ENCODE peak calls at places on chromosomes 6 and 20, in six cellular contexts. K, H, J, X, G and E are unnamed samples.

GRCh38 chr6:71383891-71384489 is 95.4 kb downstream of the OGFRL1 start:
- DNase-seq in K (peak), H (peak), J (no peak), X (no peak), G (no peak), E (peak)

GRCh38 chr6:37456816-37457560 is 24.0 kb downstream of the CMTR1 start:
- DNase-seq in K (peak), H (peak), J (no peak), X (no peak), G (no peak), E (no peak)

GRCh38 chr20:37308098-37309050 is 18.9 kb downstream of the MANBAL start:
- DNase-seq in K (no peak), H (no peak), J (peak), X (no peak), G (peak), E (no peak)

GRCh38 chr20:56393133-56393472 is 658 bp downstream of the CSTF1 start:
- DNase-seq in K (no peak), H (no peak), J (peak), X (no peak), G (no peak), E (no peak)

GRCh38 chr6:14804444-14805210 is 441.2 kb upstream of the JARID2 start:
- DNase-seq in K (peak), H (peak), J (peak), X (no peak), G (peak), E (no peak)

GRCh38 chr20:38828514-38829295 is 23.2 kb downstream of the PPP1R16B start:
- DNase-seq in K (no peak), H (no peak), J (no peak), X (no peak), G (no peak), E (no peak)

GRCh38 chr6:36224918-36225461 is 28.4 kb downstream of the BRPF3 start:
- DNase-seq in K (peak), H (peak), J (peak), X (no peak), G (no peak), E (no peak)

GRCh38 chr20:36493013-36493800 is 48.1 kb upstream of the MYL9 start:
- DNase-seq in K (no peak), H (no peak), J (no peak), X (no peak), G (no peak), E (peak)

GRCh38 chr6:21299216-21299615 is 294.3 kb upstream of the SOX4 start:
- DNase-seq in K (no peak), H (no peak), J (no peak), X (no peak), G (no peak), E (no peak)

GRCh38 chr6:158686791-158687381 is 37.0 kb downstream of the SYTL3 start:
- DNase-seq in K (no peak), H (no peak), J (no peak), X (no peak), G (peak), E (no peak)

GRCh38 chr6:41700577-41701347 is 34.6 kb downstream of the TFEB start:
- DNase-seq in K (no peak), H (no peak), J (no peak), X (no peak), G (no peak), E (no peak)

GRCh38 chr6:144681334-144681733 is 396.2 kb downstream of the UTRN start:
- DNase-seq in K (no peak), H (no peak), J (no peak), X (no peak), G (no peak), E (no peak)

GRCh38 chr6:31401403-31401802 is 2.0 kb upstream of the MICA start:
- DNase-seq in K (peak), H (peak), J (peak), X (no peak), G (no peak), E (no peak)

GRCh38 chr6:53496797-53497196 is 48.1 kb downstream of the GCLC start:
- DNase-seq in K (peak), H (peak), J (peak), X (no peak), G (no peak), E (no peak)

GRCh38 chr6:82588020-82588419 is 224.4 kb downstream of the TPBG start:
- DNase-seq in K (no peak), H (peak), J (no peak), X (no peak), G (no peak), E (no peak)

GRCh38 chr20:64112691-64113443 is 5.5 kb upstream of the NPBWR2 start:
- DNase-seq in K (no peak), H (no peak), J (no peak), X (no peak), G (peak), E (no peak)

GRCh38 chr20:35632539-35633115 is 17.0 kb downstream of the SPAG4 start:
- DNase-seq in K (no peak), H (no peak), J (no peak), X (no peak), G (peak), E (no peak)

GRCh38 chr6:28390688-28391087 is 8.9 kb downstream of the ZSCAN12 start:
- DNase-seq in K (no peak), H (no peak), J (no peak), X (no peak), G (no peak), E (no peak)

GRCh38 chr6:28400122-28400451 is 540 bp upstream of the ZSCAN12 start:
- DNase-seq in K (no peak), H (no peak), J (no peak), X (no peak), G (no peak), E (no peak)

GRCh38 chr6:28395918-28396317 is 3.6 kb downstream of the ZSCAN12 start:
- DNase-seq in K (no peak), H (no peak), J (no peak), X (no peak), G (no peak), E (no peak)

GRCh38 chr6:28399370-28400121 is at the start of gene ZSCAN12:
- DNase-seq in K (peak), H (peak), J (peak), X (peak), G (peak), E (peak)

GRCh38 chr6:28393912-28394662 is 5.5 kb downstream of the ZSCAN12 start:
- DNase-seq in K (peak), H (peak), J (no peak), X (no peak), G (no peak), E (peak)
- TF ChIP-seq CTCF in K (peak), H (peak), J (peak), X (peak), G (no peak), E (no peak)

GRCh38 chr6:29647927-29648642 is 8.8 kb upstream of the MOG start:
- DNase-seq in K (peak), H (peak), J (peak), X (no peak), G (no peak), E (no peak)
- TF ChIP-seq CTCF in K (peak), H (peak), J (peak), X (peak), G (no peak), E (no peak)

GRCh38 chr20:18195931-18196330 is 58.3 kb downstream of the KAT14 start:
- DNase-seq in K (no peak), H (no peak), J (no peak), X (no peak), G (no peak), E (no peak)

GRCh38 chr20:18202966-18203365 is 65.3 kb downstream of the KAT14 start:
- DNase-seq in K (no peak), H (no peak), J (no peak), X (no peak), G (no peak), E (no peak)

DNA sequence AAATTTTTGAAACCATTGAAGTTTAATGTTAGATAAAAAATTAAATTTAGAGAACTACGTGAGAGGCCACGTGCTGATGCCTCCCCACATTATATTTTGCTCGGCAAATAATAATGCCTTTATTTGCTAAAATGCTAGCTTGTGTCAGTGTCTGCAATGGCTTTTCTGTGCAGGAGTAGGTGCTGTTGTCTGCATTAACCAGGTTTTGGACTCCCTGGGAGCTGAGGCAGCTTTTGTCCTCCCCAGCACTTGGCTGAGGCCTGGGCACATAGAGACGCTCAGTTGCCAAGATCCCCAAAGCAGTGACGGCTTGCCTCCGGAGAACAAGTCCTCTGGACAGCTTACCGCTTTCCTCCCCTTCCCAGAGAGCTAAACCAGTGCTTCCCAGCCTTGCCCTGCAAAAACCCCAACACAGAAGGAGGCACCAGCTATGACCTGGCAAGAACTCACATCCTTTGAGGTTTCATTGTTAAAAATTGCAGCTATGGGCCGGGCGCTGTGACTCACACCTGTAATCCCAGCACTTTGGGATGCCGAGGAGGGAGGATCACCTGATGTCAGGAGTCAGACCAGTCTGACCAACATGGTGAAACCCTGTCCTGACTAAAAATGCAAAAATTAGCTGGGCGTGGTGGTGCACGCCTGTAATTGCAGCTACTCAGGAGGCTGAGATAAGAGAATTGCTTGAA is 59.9 kb downstream of the KAT14 start:
- DNase-seq in K (no peak), H (peak), J (peak), X (no peak), G (no peak), E (no peak)
- TF ChIP-seq CTCF in K (no peak), H (peak), J (peak), X (no peak), G (no peak), E (no peak)

GRCh38 chr20:33666293-33667244 is at the start of gene ACTL10:
- DNase-seq in K (peak), H (peak), J (peak), X (peak), G (peak), E (peak)
- TF ChIP-seq CTCF in K (peak), H (no peak), J (peak), X (peak), G (no peak), E (no peak)

GRCh38 chr6:43895656-43896055 is 125.6 kb downstream of the VEGFA start:
- DNase-seq in K (no peak), H (no peak), J (no peak), X (no peak), G (no peak), E (no peak)

GRCh38 chr6:43896474-43896873 is 126.5 kb downstream of the VEGFA start:
- DNase-seq in K (no peak), H (no peak), J (no peak), X (no peak), G (no peak), E (no peak)

GRCh38 chr6:43898358-43899131 is 128.5 kb downstream of the VEGFA start:
- DNase-seq in K (no peak), H (no peak), J (no peak), X (no peak), G (no peak), E (no peak)

GRCh38 chr6:43899830-43900229 is 129.8 kb downstream of the VEGFA start:
- DNase-seq in K (no peak), H (no peak), J (no peak), X (no peak), G (no peak), E (no peak)

GRCh38 chr6:43897571-43898302 is 127.7 kb downstream of the VEGFA start:
- DNase-seq in K (no peak), H (no peak), J (no peak), X (no peak), G (no peak), E (no peak)
- TF ChIP-seq CTCF in K (no peak), H (no peak), J (no peak), X (no peak), G (no peak), E (no peak)

DNA sequence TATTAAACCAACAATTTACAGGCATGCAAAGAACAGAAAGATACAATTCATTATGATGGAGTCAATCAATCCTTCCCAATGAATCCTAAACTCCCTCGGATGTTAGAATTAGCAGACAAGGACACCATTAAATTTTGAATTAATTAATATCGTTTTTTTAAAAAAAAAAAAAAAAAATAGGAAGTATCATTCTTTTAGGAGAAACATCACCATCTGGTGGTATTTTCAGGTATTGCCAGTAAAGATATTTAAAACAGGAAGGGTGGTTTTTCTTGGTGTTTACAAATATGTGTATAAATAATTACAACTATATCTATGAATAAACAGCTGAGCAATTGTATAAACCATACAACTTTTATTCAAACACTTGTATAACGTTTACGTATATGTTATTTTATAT is 564.4 kb downstream of the HAO1 start:
- DNase-seq in K (peak), H (peak), J (no peak), X (no peak), G (no peak), E (no peak)
- TF ChIP-seq CTCF in K (peak), H (peak), J (peak), X (peak), G (no peak), E (peak)

GRCh38 chr6:135073757-135074393 is 19.3 kb upstream of the HBS1L start:
- DNase-seq in K (no peak), H (no peak), J (no peak), X (no peak), G (no peak), E (no peak)

GRCh38 chr6:135073217-135073616 is 18.6 kb upstream of the HBS1L start:
- DNase-seq in K (no peak), H (no peak), J (no peak), X (no peak), G (no peak), E (no peak)

GRCh38 chr6:135072753-135073152 is 18.1 kb upstream of the HBS1L start:
- DNase-seq in K (no peak), H (no peak), J (no peak), X (no peak), G (no peak), E (no peak)

GRCh38 chr6:135075018-135075417 is 20.4 kb upstream of the HBS1L start:
- DNase-seq in K (no peak), H (no peak), J (no peak), X (no peak), G (no peak), E (no peak)
- TF ChIP-seq CTCF in K (no peak), H (no peak), J (no peak), X (peak), G (no peak), E (no peak)